ENCODE peak calls at places on chromosomes 4 and X, in seven cellular contexts. Q is H9, W is upper lobe of right lung, X is Peyer's patch, R is sigmoid colon, V is A673, A is cardiac muscle cell. C is an unnamed sample. For H3K4me1, the result is how much of the 10 kb centered on the place peaks cover.

GRCh38 chr4:184978211-184978610 is 40.1 kb upstream of the HELT start:
- DNase-seq in V (no peak), X (no peak), Q (no peak), W (no peak), R (no peak), A (peak), C (no peak)

GRCh38 chrX:368811-369562 is 17.7 kb downstream of the PPP2R3B start:
- DNase-seq in R (no peak), X (no peak), Q (no peak), A (peak), V (peak), W (no peak), C (peak)

GRCh38 chr4:74534121-74534520 is 89.2 kb downstream of the AREG start:
- DNase-seq in Q (no peak), V (no peak), A (no peak), X (no peak), W (no peak), R (no peak), C (no peak)

GRCh38 chrX:108091878-108092291 is 307 bp downstream of the ATG4A start:
- DNase-seq in R (no peak), Q (no peak), X (no peak), A (no peak), V (peak), W (no peak), C (no peak)

GRCh38 chr4:115929373-115929772 is 816.0 kb upstream of the NDST4 start:
- DNase-seq in W (no peak), V (no peak), A (no peak), R (no peak), X (no peak), Q (no peak), C (no peak)

GRCh38 chrX:116204947-116205346 is 34.4 kb downstream of the AGTR2 start:
- DNase-seq in R (no peak), Q (no peak), W (no peak), V (peak), A (peak), X (no peak), C (no peak)

GRCh38 chr4:169071781-169072180 is 61.7 kb upstream of the CBR4 start:
- DNase-seq in R (no peak), W (no peak), A (no peak), V (no peak), X (no peak), Q (no peak), C (no peak)

GRCh38 chr4:183146478-183146877 is 47.4 kb downstream of the WWC2 start:
- DNase-seq in W (no peak), R (no peak), Q (no peak), X (no peak), A (no peak), V (no peak), C (no peak)

GRCh38 chr4:185589067-185589844 is 53.9 kb upstream of the PDLIM3 start:
- DNase-seq in A (peak), Q (no peak), R (no peak), V (no peak), W (no peak), X (no peak), C (peak)

GRCh38 chr4:8846046-8846720 is 25.5 kb downstream of the HMX1 start:
- DNase-seq in Q (peak), A (no peak), W (peak), X (no peak), V (no peak), R (peak), C (no peak)

GRCh38 chr4:123606946-123607542 is 210.4 kb downstream of the SPRY1 start:
- DNase-seq in V (no peak), Q (no peak), X (no peak), A (peak), W (no peak), R (no peak), C (no peak)

GRCh38 chrX:47637546-47638195 is 7.9 kb upstream of the CFP start:
- DNase-seq in V (no peak), A (peak), R (no peak), Q (peak), X (no peak), W (peak), C (no peak)

GRCh38 chr4:55733874-55734437 is 85.6 kb upstream of the EXOC1L start:
- DNase-seq in A (peak), X (no peak), Q (no peak), W (peak), V (peak), R (no peak), C (peak)

GRCh38 chrX:46627700-46628405 is 54.3 kb downstream of the CHST7 start:
- DNase-seq in Q (no peak), X (no peak), A (no peak), V (no peak), R (no peak), W (no peak), C (no peak)

GRCh38 chrX:10360121-10360520 is 203.3 kb downstream of the CLCN4 start:
- DNase-seq in R (peak), X (no peak), W (no peak), Q (peak), A (peak), V (no peak), C (peak)

GRCh38 chr4:161466321-161466720 is 697.5 kb downstream of the FSTL5 start:
- DNase-seq in Q (no peak), W (no peak), R (no peak), X (no peak), V (no peak), A (no peak), C (no peak)

GRCh38 chr4:110840221-110840654 is 217.4 kb upstream of the PITX2 start:
- DNase-seq in Q (no peak), V (no peak), A (peak), W (no peak), R (no peak), X (no peak), C (no peak)

GRCh38 chr4:81052119-81053068 is 21.9 kb downstream of the BMP3 start:
- DNase-seq in A (peak), W (peak), V (peak), R (peak), X (peak), Q (peak), C (peak)

GRCh38 chr4:186680649-186681048 is 43.0 kb downstream of the FAT1 start:
- DNase-seq in A (no peak), X (no peak), V (no peak), Q (no peak), R (no peak), W (no peak), C (no peak)

GRCh38 chr4:40837094-40837870 is 87.5 kb downstream of the NSUN7 start:
- DNase-seq in X (no peak), V (no peak), R (peak), W (no peak), Q (no peak), A (no peak), C (no peak)

GRCh38 chr4:66911898-66912297 is 633.4 kb downstream of the CENPC start:
- DNase-seq in R (no peak), X (no peak), V (no peak), Q (no peak), W (no peak), A (peak), C (no peak)

GRCh38 chr4:20075479-20075878 is 176.2 kb upstream of the SLIT2 start:
- DNase-seq in X (no peak), A (peak), V (peak), Q (no peak), W (no peak), R (no peak), C (no peak)

GRCh38 chr4:8821151-8821950 is 50.3 kb downstream of the HMX1 start:
- DNase-seq in X (no peak), W (peak), R (peak), A (no peak), V (no peak), Q (no peak), C (no peak)

GRCh38 chr4:10296730-10297129 is 160.5 kb downstream of the ZNF518B start:
- DNase-seq in Q (no peak), V (no peak), A (peak), R (no peak), W (no peak), X (no peak), C (peak)

GRCh38 chrX:100750901-100751300 is 19.0 kb upstream of the SYTL4 start:
- DNase-seq in R (no peak), Q (no peak), X (no peak), V (no peak), W (no peak), A (no peak), C (peak)

GRCh38 chr4:122167369-122167768 is 15.2 kb downstream of the BLTP1 start:
- DNase-seq in A (no peak), R (no peak), W (no peak), V (no peak), Q (no peak), X (no peak), C (no peak)

GRCh38 chr4:122172266-122172665 is 20.1 kb downstream of the BLTP1 start:
- DNase-seq in W (no peak), X (no peak), V (no peak), R (no peak), A (no peak), Q (no peak), C (no peak)

DNA sequence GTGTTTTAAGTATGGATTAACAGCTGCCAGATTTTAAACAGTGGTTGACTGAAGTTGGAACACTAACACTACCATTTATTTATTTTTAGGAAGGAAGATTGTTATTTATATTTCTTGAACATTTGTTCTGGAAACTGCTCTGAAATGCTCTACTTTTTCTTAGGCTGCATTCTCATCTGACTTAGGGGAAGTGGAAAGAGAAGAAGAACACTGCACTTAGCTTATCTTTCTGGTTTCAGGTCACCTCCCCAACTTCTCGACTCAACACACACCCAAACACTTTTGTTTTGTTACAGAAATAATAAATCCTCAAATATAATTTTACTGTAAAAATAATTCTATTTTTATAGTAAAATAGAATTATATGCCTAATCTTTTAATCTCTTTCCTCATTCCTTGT is 18.6 kb downstream of the BLTP1 start:
- DNase-seq in R (no peak), X (no peak), Q (no peak), W (no peak), V (no peak), A (no peak), C (no peak)
- H3K27ac ChIP-seq in R (no peak), X (no peak), Q (no peak), W (no peak), V (no peak), A (peak), C (no peak)

GRCh38 chr4:87035881-87036509 is 101.2 kb downstream of the AFF1 start:
- DNase-seq in A (no peak), Q (no peak), W (no peak), V (no peak), X (no peak), R (no peak), C (no peak)
- H3K4me1 ChIP-seq in A (half or more), Q (under half), W (half or more), V (half or more), X (half or more), R (half or more), C (under half)

DNA sequence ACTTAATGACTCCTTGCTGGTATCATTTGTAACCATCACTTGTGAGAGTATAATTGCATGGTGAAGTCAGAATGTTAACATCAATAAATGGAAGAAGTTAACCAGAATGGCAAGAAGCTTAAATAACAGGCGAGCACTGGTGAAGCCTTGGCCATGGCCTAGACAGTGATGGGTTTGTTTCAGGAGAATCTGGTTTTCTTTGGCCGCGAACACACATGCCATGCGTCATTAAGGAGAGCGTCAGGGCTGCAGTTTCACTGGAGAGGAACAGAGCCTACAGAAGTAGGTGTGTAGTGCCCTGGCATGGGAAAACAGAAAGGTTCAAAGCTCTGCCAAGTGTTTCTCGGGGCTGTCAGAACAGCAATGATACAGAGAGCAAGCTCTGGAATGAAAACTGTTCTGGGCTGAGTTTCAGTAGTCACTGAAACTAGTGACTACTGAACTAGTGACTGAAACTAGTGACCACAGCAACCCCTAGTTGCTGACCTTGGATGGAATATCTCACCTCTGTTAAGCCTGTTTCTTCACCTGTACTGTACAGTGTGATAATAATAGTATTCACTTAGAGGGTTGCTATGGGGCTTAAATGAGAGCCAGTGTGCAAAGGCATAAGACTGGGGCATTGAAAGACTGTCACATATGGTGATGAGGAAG is 93.8 kb downstream of the C4orf51 start:
- DNase-seq in Q (no peak), V (no peak), A (no peak), R (peak), X (no peak), W (no peak), C (no peak)
- H3K27ac ChIP-seq in Q (no peak), V (no peak), A (no peak), R (peak), X (no peak), W (no peak), C (no peak)

GRCh38 chrX:13695601-13696115 is 6.7 kb downstream of the RAB9A start:
- DNase-seq in Q (no peak), V (no peak), A (no peak), W (no peak), R (no peak), X (no peak), C (no peak)
- H3K4me1 ChIP-seq in Q (under half), V (half or more), A (under half), W (under half), R (under half), X (under half), C (under half)

DNA sequence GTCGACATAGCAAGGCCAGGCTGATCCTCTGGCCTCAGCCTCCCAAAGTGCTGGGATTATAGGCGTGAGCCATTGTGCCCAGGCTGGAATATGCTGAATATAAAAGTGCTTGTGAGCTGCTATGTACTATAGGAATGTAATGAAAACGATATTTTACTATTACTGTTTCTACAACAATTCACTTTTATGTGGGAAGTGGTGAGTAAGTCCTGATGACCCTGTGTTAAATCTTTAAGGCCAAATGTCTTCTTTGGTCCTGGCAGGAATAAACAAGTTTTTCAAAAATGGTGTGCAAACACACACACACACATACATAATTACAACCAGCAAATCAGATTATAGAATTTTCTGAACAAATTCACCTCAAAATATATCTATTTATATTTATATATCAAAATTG is 18.1 kb downstream of the SMIM14 start:
- DNase-seq in W (no peak), R (no peak), A (peak), Q (no peak), X (no peak), V (no peak), C (no peak)
- H3K27ac ChIP-seq in W (no peak), R (peak), A (no peak), Q (no peak), X (no peak), V (no peak), C (no peak)

GRCh38 chr4:38676986-38677385 is 13.0 kb downstream of the KLF3 start:
- DNase-seq in W (no peak), A (no peak), X (no peak), Q (no peak), V (no peak), R (no peak), C (no peak)
- H3K4me1 ChIP-seq in W (half or more), A (under half), X (half or more), Q (under half), V (half or more), R (half or more), C (under half)